ENCODE peak calls at places on chromosomes 1 and 21, in five cellular contexts. I is HS-5, O is A172, Z is mammary epithelial cell, E is GM04503. D is an unnamed sample.

GRCh38 chr1:213994888-213995287 is 7.1 kb downstream of the PROX1 start:
- DNase-seq in I (no peak), E (no peak), O (no peak), Z (no peak), D (no peak)

GRCh38 chr1:205591522-205592351 is 40.1 kb downstream of the ELK4 start:
- DNase-seq in Z (peak; percentile 98), E (no peak), I (peak; percentile 19), O (peak; percentile 84), D (peak; percentile 86)

GRCh38 chr1:65688848-65689247 is 103.8 kb upstream of the PDE4B start:
- DNase-seq in Z (no peak), O (no peak), E (no peak), I (no peak), D (no peak)

GRCh38 chr1:6822530-6823359 is 37.5 kb downstream of the CAMTA1 start:
- DNase-seq in Z (no peak), E (no peak), O (no peak), I (no peak), D (no peak)

GRCh38 chr1:62342270-62342669 is 23.0 kb upstream of the KANK4 start:
- DNase-seq in I (no peak), O (no peak), E (no peak), Z (no peak), D (no peak)

GRCh38 chr1:163535807-163536206 is 214.1 kb downstream of the NUF2 start:
- DNase-seq in I (no peak), O (peak; percentile 53), E (peak; percentile 12), Z (peak; percentile 3), D (peak; percentile 12)

GRCh38 chr21:17679002-17679600 is 66.4 kb upstream of the BTG3 start:
- DNase-seq in Z (peak; percentile 43), E (peak; percentile 24), I (peak; percentile 33), O (peak; percentile 78), D (peak; percentile 29)

GRCh38 chr1:211811848-211812247 is 18.7 kb downstream of the LPGAT1 start:
- DNase-seq in O (no peak), E (no peak), Z (no peak), I (no peak), D (no peak)

GRCh38 chr21:42346866-42347600 is 3.8 kb downstream of the TFF2 start:
- DNase-seq in O (no peak), E (no peak), I (no peak), Z (no peak), D (no peak)

GRCh38 chr1:11535761-11536572 is 57.0 kb downstream of the DISP3 start:
- DNase-seq in Z (peak; percentile 10), O (no peak), E (no peak), I (no peak), D (peak; percentile 50)

GRCh38 chr1:187070076-187070475 is 241.3 kb downstream of the PLA2G4A start:
- DNase-seq in Z (peak; percentile 40), E (no peak), I (peak; percentile 58), O (peak; percentile 36), D (peak; percentile 44)

GRCh38 chr1:51631747-51632146 is 14.9 kb downstream of the OSBPL9 start:
- DNase-seq in E (no peak), I (no peak), O (no peak), Z (no peak), D (no peak)

GRCh38 chr1:92538048-92538412 is 51.3 kb upstream of the GFI1 start:
- DNase-seq in E (no peak), I (no peak), O (peak; percentile 12), Z (no peak), D (peak; percentile 15)